ENCODE peak calls at places on chromosomes 7 and 10, in six cellular contexts. W is HFF-Myc, N is cardiac fibroblast, X is tibial artery, J is bronchial epithelial cell, V is uterus. U is an unnamed sample.

GRCh38 chr7:107318523-107319160 is 149.8 kb downstream of the HBP1 start:
- DNase-seq in W (peak; percentile 22), N (peak; percentile 13), X (no peak), J (peak; percentile 26), V (no peak), U (no peak)

GRCh38 chr10:119448579-119449209 is 93.8 kb downstream of the RGS10 start:
- DNase-seq in W (no peak), N (no peak), X (no peak), J (no peak), V (no peak), U (no peak)

GRCh38 chr7:51080622-51081269 is 235.9 kb downstream of the COBL start:
- DNase-seq in W (no peak), N (no peak), X (no peak), J (no peak), V (no peak), U (no peak)

GRCh38 chr10:88149906-88150305 is 286.5 kb downstream of the PTEN start:
- DNase-seq in W (no peak), N (no peak), X (no peak), J (peak; percentile 65), V (no peak), U (no peak)

GRCh38 chr7:33061282-33061928 is 1.2 kb downstream of the NT5C3A start:
- DNase-seq in W (no peak), N (no peak), X (no peak), J (no peak), V (no peak), U (no peak)

GRCh38 chr7:12638851-12639467 is 48.5 kb upstream of the ARL4A start:
- DNase-seq in W (no peak), N (peak; percentile 49), X (no peak), J (peak; percentile 56), V (no peak), U (no peak)

GRCh38 chr7:28106316-28106957 is 74.2 kb downstream of the JAZF1 start:
- DNase-seq in W (no peak), N (peak; percentile 8), X (no peak), J (no peak), V (peak; percentile 44), U (no peak)

GRCh38 chr10:69101451-69102095 is 13.7 kb downstream of the SRGN start:
- DNase-seq in W (no peak), N (peak; percentile 66), X (peak; percentile 34), J (no peak), V (no peak), U (no peak)

GRCh38 chr7:155840262-155840885 is 28.1 kb upstream of the SHH start:
- DNase-seq in W (no peak), N (no peak), X (peak; percentile 40), J (no peak), V (no peak), U (no peak)

GRCh38 chr7:139613971-139614411 is 90.5 kb downstream of the CLEC2L start:
- DNase-seq in W (no peak), N (no peak), X (no peak), J (no peak), V (no peak), U (no peak)

GRCh38 chr7:129295015-129295423 is 70.2 kb downstream of the AHCYL2 start:
- DNase-seq in W (no peak), N (peak; percentile 79), X (no peak), J (peak; percentile 66), V (peak; percentile 20), U (peak; percentile 70)

GRCh38 chr10:29223311-29223710 is 65.6 kb upstream of the LYZL1 start:
- DNase-seq in W (no peak), N (no peak), X (no peak), J (no peak), V (no peak), U (no peak)

GRCh38 chr10:104342941-104343411 is 4.7 kb upstream of the ITPRIP start:
- DNase-seq in W (no peak), N (peak; percentile 55), X (no peak), J (no peak), V (no peak), U (no peak)

GRCh38 chr7:55258631-55259030 is 106.5 kb upstream of the LANCL2 start:
- DNase-seq in W (no peak), N (no peak), X (no peak), J (no peak), V (no peak), U (no peak)

GRCh38 chr7:4561775-4562174 is 120.3 kb upstream of the FOXK1 start:
- DNase-seq in W (no peak), N (no peak), X (no peak), J (no peak), V (no peak), U (no peak)
- TF ChIP-seq CTCF in W (no peak), N (no peak), X (no peak), J (no peak), V (no peak), U (no peak)

DNA sequence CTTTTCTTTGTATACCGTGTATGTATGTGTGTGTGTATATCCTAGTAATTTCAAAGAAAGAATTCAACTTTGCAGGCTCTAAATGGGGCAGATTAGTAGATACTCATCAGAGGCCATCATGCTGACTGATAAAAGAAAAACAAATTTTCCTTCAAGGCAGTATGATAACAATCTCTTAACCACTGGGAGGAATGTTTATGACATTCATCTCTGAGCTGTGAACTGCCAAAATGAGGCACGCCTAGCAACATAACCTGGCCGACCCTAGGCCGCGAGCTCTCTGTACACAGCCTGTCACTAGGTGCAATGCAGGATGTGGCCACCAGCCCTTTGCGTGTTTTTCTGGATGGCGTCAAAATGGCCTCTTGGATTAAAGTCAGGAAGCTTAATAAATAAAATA is 343.7 kb upstream of the GALNT17 start:
- DNase-seq in W (no peak), N (no peak), X (no peak), J (no peak), V (no peak), U (peak; percentile 11)
- TF ChIP-seq CTCF in W (no peak), N (no peak), X (no peak), J (no peak), V (no peak), U (no peak)

GRCh38 chr7:99619571-99620130 is 2.9 kb downstream of the ZSCAN25 start:
- DNase-seq in W (no peak), N (no peak), X (peak; percentile 48), J (no peak), V (no peak), U (no peak)
- TF ChIP-seq CTCF in W (no peak), N (no peak), X (no peak), J (no peak), V (no peak), U (no peak)

GRCh38 chr7:47759056-47759706 is 177.3 kb upstream of the TNS3 start:
- DNase-seq in W (no peak), N (peak; percentile 60), X (no peak), J (no peak), V (no peak), U (no peak)
- TF ChIP-seq CTCF in W (no peak), N (peak; percentile 19), X (no peak), J (no peak), V (no peak), U (peak; percentile 49)